ENCODE peak calls at places on chromosome 18, in ten cellular contexts. M is stimulated activated CD8-positive, alpha-beta memory T cell treated with anti-CD3 and anti-CD28 coated beads, Interleukin-4, amount 100 ng/mL, for 48 hours; N is HT-29; B is ELR; I is NCI-H2029; F is HCEC 1CT; E is effector memory CD8-positive, alpha-beta T cell; Y is GM20000; R is T-helper 17 cell; T is RPMI7951. P is an unnamed sample.

GRCh38 chr18:63365909-63366269 is 1.1 kb downstream of the KDSR start:
- DNase-seq in N (no peak), T (peak), R (no peak), E (peak), I (no peak), B (peak), M (peak), Y (peak), F (no peak), P (peak)

GRCh38 chr18:74290831-74291770 is 662 bp downstream of the CYB5A start:
- DNase-seq in N (peak), E (no peak), Y (no peak), R (peak), B (no peak), I (no peak), F (no peak), M (peak), T (no peak), P (no peak)

GRCh38 chr18:54961016-54961423 is 1.8 kb upstream of the CCDC68 start:
- DNase-seq in I (no peak), F (peak), R (no peak), Y (no peak), N (no peak), T (no peak), M (no peak), B (no peak), E (no peak), P (no peak)

GRCh38 chr18:47858607-47859006 is 71.9 kb downstream of the SMAD2 start:
- DNase-seq in E (no peak), T (no peak), N (no peak), I (no peak), R (no peak), M (no peak), Y (no peak), F (no peak), B (no peak), P (no peak)

GRCh38 chr18:74525741-74526140 is 8.6 kb upstream of the CNDP1 start:
- DNase-seq in M (no peak), E (no peak), I (no peak), B (no peak), Y (no peak), N (peak), F (no peak), T (no peak), R (no peak), P (no peak)

GRCh38 chr18:39513187-39513586 is 1947.6 kb upstream of the CELF4 start:
- DNase-seq in B (no peak), M (no peak), N (no peak), F (no peak), R (no peak), T (no peak), E (no peak), Y (no peak), I (no peak), P (no peak)

GRCh38 chr18:36128907-36129299 is 237 bp downstream of the SLC39A6 start:
- DNase-seq in Y (no peak), R (no peak), I (no peak), M (no peak), E (no peak), B (no peak), N (no peak), F (no peak), T (no peak), P (no peak)

GRCh38 chr18:58785171-58785805 is 79.4 kb upstream of the ZNF532 start:
- DNase-seq in I (no peak), F (peak), M (no peak), B (peak), N (peak), E (no peak), Y (no peak), T (peak), R (no peak), P (peak)

GRCh38 chr18:8212893-8213805 is 396.1 kb upstream of the RAB12 start:
- DNase-seq in I (no peak), E (no peak), Y (no peak), M (no peak), T (no peak), R (no peak), N (no peak), F (peak), B (peak), P (no peak)

GRCh38 chr18:13256444-13257305 is 38.1 kb downstream of the LDLRAD4 start:
- DNase-seq in Y (no peak), B (no peak), F (no peak), E (no peak), N (no peak), R (no peak), M (no peak), T (no peak), I (peak), P (no peak)

GRCh38 chr18:26617151-26617554 is 68.8 kb upstream of the KCTD1 start:
- DNase-seq in F (peak), T (peak), B (peak), N (peak), M (no peak), E (no peak), Y (no peak), I (no peak), R (no peak), P (peak)

GRCh38 chr18:812673-813404 is 797 bp upstream of the YES1 start:
- DNase-seq in M (peak), T (peak), I (peak), R (peak), F (peak), E (peak), B (peak), Y (peak), N (peak), P (peak)

GRCh38 chr18:37501136-37501535 is 64.5 kb downstream of the CELF4 start:
- DNase-seq in T (no peak), B (no peak), E (no peak), I (no peak), M (no peak), N (no peak), R (no peak), F (no peak), Y (no peak), P (no peak)

GRCh38 chr18:14086459-14087231 is 45.6 kb downstream of the ZNF519 start:
- DNase-seq in M (no peak), Y (peak), F (no peak), E (no peak), B (peak), T (peak), R (no peak), I (peak), N (peak), P (peak)

GRCh38 chr18:47254341-47254939 is 3.0 kb upstream of the SKOR2 start:
- DNase-seq in T (peak), I (no peak), Y (peak), F (no peak), B (peak), N (peak), R (no peak), E (no peak), M (peak), P (peak)

GRCh38 chr18:7084080-7084765 is 33.4 kb downstream of the LAMA1 start:
- DNase-seq in F (peak), E (no peak), T (peak), Y (no peak), M (no peak), B (peak), I (no peak), R (no peak), N (no peak), P (no peak)

GRCh38 chr18:3402962-3403585 is 46.9 kb upstream of the TGIF1 start:
- DNase-seq in E (no peak), B (peak), Y (no peak), M (no peak), R (no peak), F (peak), I (no peak), T (peak), N (no peak), P (peak)

GRCh38 chr18:57002627-57003026 is 144.3 kb upstream of the BOD1L2 start:
- DNase-seq in M (no peak), R (no peak), I (no peak), N (no peak), F (no peak), Y (no peak), T (no peak), E (no peak), B (no peak), P (no peak)

GRCh38 chr18:3791258-3791657 is 341.3 kb downstream of the TGIF1 start:
- DNase-seq in F (no peak), I (no peak), N (no peak), M (no peak), T (no peak), E (no peak), R (no peak), Y (no peak), B (no peak), P (no peak)

GRCh38 chr18:61917870-61918269 is 25.1 kb upstream of the RNF152 start:
- DNase-seq in R (no peak), I (no peak), B (no peak), F (no peak), E (no peak), T (no peak), N (no peak), Y (no peak), M (no peak), P (peak)

GRCh38 chr18:23316986-23317385 is 136.1 kb upstream of the RIOK3 start:
- DNase-seq in M (no peak), R (no peak), Y (no peak), I (no peak), B (no peak), T (no peak), N (no peak), E (no peak), F (no peak), P (no peak)

GRCh38 chr18:808502-808901 is 3.5 kb downstream of the YES1 start:
- DNase-seq in I (no peak), E (no peak), F (no peak), M (no peak), B (no peak), T (no peak), R (no peak), Y (no peak), N (no peak), P (no peak)

GRCh38 chr18:58231930-58232329 is 187.9 kb downstream of the NEDD4L start:
- DNase-seq in M (no peak), I (no peak), E (no peak), T (no peak), F (peak), Y (peak), R (no peak), B (peak), N (peak), P (no peak)

GRCh38 chr18:8704361-8705279 is 736 bp upstream of the MTCL1 start:
- DNase-seq in T (peak), R (peak), M (peak), I (peak), F (peak), E (peak), B (peak), N (peak), Y (peak), P (peak)

GRCh38 chr18:46916551-46917107 is 678 bp downstream of the PIAS2 start:
- DNase-seq in R (no peak), I (peak), F (peak), T (peak), N (peak), Y (peak), E (peak), B (peak), M (peak), P (peak)

GRCh38 chr18:26286008-26286407 is 59.8 kb downstream of the TAF4B start:
- DNase-seq in R (no peak), T (no peak), N (no peak), I (no peak), B (no peak), E (no peak), F (no peak), M (no peak), Y (no peak), P (no peak)

GRCh38 chr18:63646916-63647315 is 2.9 kb upstream of the SERPINB4 start:
- DNase-seq in F (peak), T (no peak), Y (no peak), R (no peak), M (no peak), E (no peak), B (peak), I (no peak), N (no peak), P (no peak)

GRCh38 chr18:37482433-37482832 is 83.2 kb downstream of the CELF4 start:
- DNase-seq in M (no peak), B (no peak), N (no peak), I (no peak), F (no peak), Y (no peak), R (no peak), E (no peak), T (no peak), P (no peak)

GRCh38 chr18:9062418-9062751 is 40.1 kb upstream of the NDUFV2 start:
- DNase-seq in N (no peak), I (no peak), E (no peak), R (no peak), F (no peak), M (no peak), T (no peak), B (no peak), Y (no peak), P (no peak)

GRCh38 chr18:49658871-49659378 is 97.1 kb downstream of the LIPG start:
- DNase-seq in E (no peak), R (no peak), B (no peak), Y (no peak), N (no peak), I (no peak), M (no peak), T (no peak), F (no peak), P (no peak)

GRCh38 chr18:62899534-62899933 is 184.2 kb downstream of the PHLPP1 start:
- DNase-seq in I (no peak), F (no peak), E (no peak), Y (no peak), M (no peak), R (no peak), N (no peak), B (no peak), T (no peak), P (no peak)

GRCh38 chr18:36064027-36064808 is 3.1 kb downstream of the RPRD1A start:
- DNase-seq in R (no peak), M (no peak), E (no peak), N (no peak), Y (no peak), T (no peak), F (no peak), B (no peak), I (no peak), P (no peak)

GRCh38 chr18:58937204-58937603 is 72.5 kb downstream of the ZNF532 start:
- DNase-seq in Y (no peak), F (peak), I (no peak), B (peak), T (peak), R (no peak), M (no peak), E (no peak), N (no peak), P (no peak)

GRCh38 chr18:22451796-22452195 is 34.1 kb upstream of the CTAGE1 start:
- DNase-seq in B (peak), N (no peak), F (no peak), Y (peak), M (no peak), I (no peak), E (no peak), R (no peak), T (peak), P (no peak)

GRCh38 chr18:64100136-64100922 is 48.6 kb downstream of the LINC00305 start:
- DNase-seq in B (no peak), F (no peak), E (no peak), Y (peak), R (no peak), I (no peak), T (no peak), N (no peak), M (no peak), P (no peak)